ENCODE peak calls at places on chromosomes 4 and X, in eight cellular contexts. V is aorta; B is effector memory CD4-positive, alpha-beta T cell; C is H9; G is upper lobe of right lung; K is naive thymus-derived CD4-positive, alpha-beta T cell; U is SK-N-SH; J is Caco-2. X is an unnamed sample.

GRCh38 chrX:154114652-154115051 is 17.1 kb upstream of the MECP2 start:
- DNase-seq in K (no peak), B (no peak), V (no peak), G (no peak), U (no peak), C (no peak), J (no peak), X (no peak)

GRCh38 chrX:53116101-53116500 is 22.2 kb downstream of the KANTR start:
- DNase-seq in V (no peak), B (no peak), G (no peak), U (no peak), J (no peak), K (no peak), C (no peak), X (no peak)

GRCh38 chr4:74632634-74633033 is 161.7 kb downstream of the BTC start:
- DNase-seq in U (no peak), G (no peak), J (no peak), V (no peak), C (no peak), K (peak; percentile 23), B (no peak), X (peak; percentile 65)

GRCh38 chrX:24079405-24079804 is 24.6 kb downstream of the EIF2S3 start:
- DNase-seq in J (no peak), U (no peak), C (no peak), K (no peak), G (no peak), V (no peak), B (no peak), X (no peak)

GRCh38 chrX:37767438-37767837 is 12.4 kb upstream of the CYBB start:
- DNase-seq in K (no peak), V (no peak), C (no peak), B (no peak), J (no peak), U (no peak), G (no peak), X (no peak)

GRCh38 chr4:27702710-27703431 is 842.2 kb downstream of the STIM2 start:
- DNase-seq in V (no peak), C (peak; percentile 36), J (no peak), K (no peak), U (peak; percentile 3), B (no peak), G (no peak), X (no peak)

GRCh38 chrX:117972681-117973080 is 143.9 kb downstream of the KLHL13 start:
- DNase-seq in U (no peak), C (peak; percentile 33), J (no peak), K (no peak), B (no peak), G (no peak), V (no peak), X (no peak)

GRCh38 chr4:7190668-7191545 is 1.4 kb upstream of the SORCS2 start:
- DNase-seq in G (peak; percentile 39), J (no peak), K (no peak), V (peak; percentile 22), C (peak; percentile 17), B (no peak), U (no peak), X (no peak)

GRCh38 chrX:40628506-40628905 is 5.3 kb downstream of the MPC1L start:
- DNase-seq in C (no peak), G (no peak), U (no peak), V (no peak), J (no peak), K (no peak), B (no peak), X (no peak)

GRCh38 chr4:188109157-188109755 is at the start of gene TRIML2:
- DNase-seq in J (peak; percentile 74), V (no peak), B (no peak), U (no peak), K (no peak), G (no peak), C (peak; percentile 39), X (no peak)

GRCh38 chr4:77175201-77175610 is 18.2 kb downstream of the CCNG2 start:
- DNase-seq in C (peak; percentile 84), V (no peak), G (no peak), K (no peak), U (no peak), J (no peak), B (no peak), X (no peak)

GRCh38 chr4:5751073-5751917 is 40.3 kb downstream of the EVC start:
- DNase-seq in J (no peak), V (no peak), G (peak; percentile 46), C (peak; percentile 47), K (no peak), U (no peak), B (no peak), X (no peak)

GRCh38 chrX:34859191-34859590 is 83.4 kb upstream of the FAM47B start:
- DNase-seq in B (no peak), K (no peak), C (no peak), J (no peak), G (no peak), V (no peak), U (no peak), X (no peak)

GRCh38 chr4:123127218-123127617 is 204.8 kb upstream of the NUDT6 start:
- DNase-seq in V (no peak), K (no peak), B (no peak), G (no peak), U (no peak), C (no peak), J (no peak), X (no peak)

GRCh38 chrX:21683910-21684309 is 25.8 kb upstream of the KLHL34 start:
- DNase-seq in V (no peak), B (no peak), C (no peak), J (no peak), U (no peak), K (no peak), G (no peak), X (no peak)

GRCh38 chrX:104315555-104315954 is 60.8 kb upstream of the ESX1 start:
- DNase-seq in G (no peak), V (no peak), B (no peak), U (no peak), C (no peak), J (no peak), K (no peak), X (no peak)

GRCh38 chr4:145808021-145808650 is 128.2 kb downstream of the C4orf51 start:
- DNase-seq in J (peak; percentile 47), C (peak; percentile 50), G (no peak), U (peak; percentile 65), K (peak; percentile 43), V (no peak), B (no peak), X (no peak)

GRCh38 chrX:103774070-103774642 is 2.5 kb upstream of the PLP1 start:
- DNase-seq in K (no peak), B (no peak), V (no peak), J (no peak), U (peak; percentile 28), C (peak; percentile 46), G (no peak), X (no peak)

GRCh38 chr4:105265689-105266088 is 119.0 kb downstream of the TET2 start:
- DNase-seq in C (no peak), G (no peak), V (no peak), B (no peak), U (no peak), J (no peak), K (no peak), X (no peak)

GRCh38 chr4:140176735-140177134 is 22.8 kb upstream of the MAML3 start:
- DNase-seq in G (no peak), C (no peak), B (no peak), U (no peak), K (no peak), V (no peak), J (no peak), X (no peak)

GRCh38 chr4:2795558-2796260 is 2.8 kb downstream of the SH3BP2 start:
- DNase-seq in G (peak; percentile 65), B (no peak), J (peak; percentile 28), V (peak; percentile 74), C (no peak), K (no peak), U (peak; percentile 6), X (peak; percentile 56)
- H3K4me1 ChIP-seq in G (peaks cover 83% of the 10 kb centered on the region), B (peaks cover 51% of the 10 kb centered on the region), J (peaks cover 25% of the 10 kb centered on the region), V (no peaks in the 10 kb centered on the region), C (no peaks in the 10 kb centered on the region), K (peaks cover 37% of the 10 kb centered on the region), U (peaks cover 83% of the 10 kb centered on the region), X (peaks cover 100% of the 10 kb centered on the region)

GRCh38 chr4:110195561-110196205 is 2.7 kb downstream of the ELOVL6 start:
- DNase-seq in V (no peak), K (no peak), U (no peak), J (peak; percentile 32), B (no peak), G (no peak), C (no peak), X (no peak)
- H3K4me1 ChIP-seq in V (no peaks in the 10 kb centered on the region), K (no peaks in the 10 kb centered on the region), U (peaks cover 13% of the 10 kb centered on the region), J (peaks cover 30% of the 10 kb centered on the region), B (peaks cover 11% of the 10 kb centered on the region), G (peaks cover 10% of the 10 kb centered on the region), C (peaks cover 3% of the 10 kb centered on the region), X (peaks cover 37% of the 10 kb centered on the region)

DNA sequence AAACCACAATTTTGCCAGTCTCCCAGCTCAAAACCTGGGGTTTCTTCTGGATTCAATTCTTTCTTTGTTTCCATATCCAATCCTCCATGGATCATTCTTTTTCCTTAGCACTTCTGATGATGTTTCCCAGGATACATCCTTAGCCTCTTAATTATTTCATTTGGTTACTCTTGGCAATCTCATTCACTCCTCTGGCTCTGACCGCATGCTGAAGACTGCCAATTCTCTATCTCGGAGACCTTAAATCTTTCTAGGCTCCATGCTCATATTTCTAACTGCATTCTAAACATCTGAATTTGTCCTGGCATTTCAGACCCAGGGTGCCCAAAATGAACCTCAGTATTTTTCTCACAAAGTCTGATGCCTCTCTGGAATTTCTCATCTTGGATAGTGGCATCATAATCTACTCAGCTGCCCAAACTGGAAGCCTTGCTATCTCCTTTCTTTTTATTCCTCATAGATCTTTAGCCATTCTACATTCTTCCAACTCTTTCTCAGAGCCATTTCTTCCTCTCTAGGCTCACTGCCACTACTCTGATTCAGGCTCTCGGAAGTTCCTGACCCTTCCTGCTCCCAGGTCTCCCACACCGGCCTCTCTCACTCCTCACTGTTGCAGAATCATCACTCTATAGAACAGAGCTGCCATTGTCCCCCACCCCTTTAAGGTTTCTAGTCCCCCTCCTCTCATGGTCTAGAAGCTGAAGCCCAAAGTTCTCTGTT is 290.2 kb downstream of the CAMK2D start:
- DNase-seq in U (no peak), B (no peak), K (no peak), V (no peak), C (no peak), G (no peak), J (no peak), X (no peak)
- H3K4me1 ChIP-seq in U (peaks cover 2% of the 10 kb centered on the region), B (no peaks in the 10 kb centered on the region), K (no peaks in the 10 kb centered on the region), V (peaks cover 11% of the 10 kb centered on the region), C (peaks cover 5% of the 10 kb centered on the region), G (peaks cover 14% of the 10 kb centered on the region), J (peaks cover 50% of the 10 kb centered on the region), X (peaks cover 22% of the 10 kb centered on the region)

DNA sequence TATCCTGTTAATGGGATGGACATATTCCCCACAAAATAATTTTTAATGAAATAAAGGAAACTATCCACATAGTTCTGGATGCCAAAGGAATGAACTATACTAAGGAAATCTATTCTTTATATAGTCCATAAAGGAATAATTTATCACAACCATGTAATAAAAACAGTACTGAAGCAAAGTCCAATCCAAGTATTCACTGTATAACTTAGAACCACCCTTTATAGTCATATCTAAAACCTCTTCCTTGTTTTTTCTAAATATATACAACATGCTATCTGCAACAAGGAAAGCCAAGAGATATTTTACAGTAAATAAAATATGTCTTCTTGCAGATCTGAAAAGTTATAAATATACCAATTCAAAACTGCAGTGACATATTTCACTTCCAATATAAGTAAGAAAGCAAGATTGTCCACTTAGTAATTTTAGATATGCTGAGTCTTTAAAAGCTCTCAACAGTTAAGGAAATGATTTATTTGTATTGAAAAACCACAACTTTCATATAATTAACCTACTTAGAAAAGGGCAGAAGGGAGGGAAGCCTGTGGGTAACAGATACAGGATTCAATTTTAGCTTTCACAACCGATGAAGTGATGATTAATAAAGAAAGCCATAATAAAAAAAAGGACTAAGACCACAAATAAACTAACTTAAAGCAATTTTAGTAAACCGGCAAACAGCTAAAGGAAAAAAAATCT is 8.0 kb downstream of the NR3C2 start:
- DNase-seq in U (no peak), B (no peak), V (no peak), G (no peak), J (no peak), C (no peak), K (no peak), X (no peak)
- H3K4me1 ChIP-seq in U (no peaks in the 10 kb centered on the region), B (peaks cover 4% of the 10 kb centered on the region), V (no peaks in the 10 kb centered on the region), G (peaks cover 16% of the 10 kb centered on the region), J (no peaks in the 10 kb centered on the region), C (no peaks in the 10 kb centered on the region), K (peaks cover 12% of the 10 kb centered on the region), X (peaks cover 15% of the 10 kb centered on the region)

X was measured in upper lobe of left lung.